ENCODE peak calls at places on chromosomes 5 and 9, in seven cellular contexts. Y, D, M, H, G, X and W are unnamed samples.

GRCh38 chr5:141050622-141051525 is at the start of gene PCDHB1:
- DNase-seq in H (no peak), M (peak; percentile 6), D (no peak), X (no peak), G (no peak), Y (no peak), W (no peak)

GRCh38 chr9:96080364-96080763 is 204.9 kb downstream of the ERCC6L2 start:
- DNase-seq in H (no peak), G (no peak), Y (no peak), D (peak; percentile 17), M (no peak), X (no peak), W (no peak)

GRCh38 chr9:90466481-90466880 is 176.1 kb downstream of the DIRAS2 start:
- DNase-seq in Y (no peak), H (no peak), X (no peak), M (no peak), D (no peak), G (no peak), W (no peak)

GRCh38 chr5:52824827-52825226 is 37.1 kb downstream of the ITGA1 start:
- DNase-seq in M (no peak), G (no peak), Y (no peak), X (no peak), D (no peak), H (no peak), W (no peak)

GRCh38 chr9:32783168-32783891 is at the start of gene TMEM215:
- DNase-seq in G (no peak), Y (peak; percentile 15), M (peak; percentile 13), X (no peak), H (peak; percentile 39), D (no peak), W (peak; percentile 54)

GRCh38 chr9:68979538-68980314 is 34.2 kb downstream of the PRKACG start:
- DNase-seq in M (no peak), H (no peak), X (no peak), D (no peak), Y (no peak), G (no peak), W (no peak)

GRCh38 chr5:68224561-68225187 is 9.1 kb downstream of the PIK3R1 start:
- DNase-seq in Y (no peak), M (no peak), H (no peak), D (peak; percentile 65), X (peak; percentile 78), G (no peak), W (no peak)

GRCh38 chr9:88871669-88872068 is 119.6 kb upstream of the S1PR3 start:
- DNase-seq in X (no peak), M (no peak), G (no peak), H (no peak), D (no peak), Y (no peak), W (peak; percentile 51)

GRCh38 chr5:157172408-157172807 is 6.3 kb upstream of the GARIN3 start:
- DNase-seq in G (no peak), M (no peak), H (no peak), X (no peak), Y (no peak), D (no peak), W (no peak)

GRCh38 chr9:132187006-132187760 is 25.3 kb downstream of the NTNG2 start:
- DNase-seq in M (no peak), H (no peak), G (no peak), X (no peak), D (no peak), Y (no peak), W (peak; percentile 41)

GRCh38 chr9:16572005-16572727 is 298.3 kb downstream of the BNC2 start:
- DNase-seq in D (no peak), X (peak; percentile 12), Y (no peak), G (no peak), H (no peak), M (no peak), W (no peak)

GRCh38 chr9:112249277-112249676 is 74.2 kb upstream of the SUSD1 start:
- DNase-seq in Y (no peak), D (peak; percentile 84), X (peak; percentile 40), H (no peak), M (no peak), G (no peak), W (no peak)

GRCh38 chr9:86749530-86750275 is 197.6 kb downstream of the GAS1 start:
- DNase-seq in D (peak; percentile 35), G (no peak), M (no peak), H (no peak), X (peak; percentile 89), Y (no peak), W (no peak)

GRCh38 chr5:102090770-102091169 is 205.3 kb downstream of the SLCO4C1 start:
- DNase-seq in X (no peak), G (no peak), Y (peak; percentile 1), M (peak; percentile 33), H (no peak), D (peak; percentile 47), W (no peak)

GRCh38 chr9:70987986-70988385 is 133.4 kb downstream of the TRPM3 start:
- DNase-seq in H (no peak), X (peak; percentile 83), M (no peak), D (peak; percentile 19), Y (no peak), G (no peak), W (no peak)

GRCh38 chr5:56737002-56737621 is 78.2 kb upstream of the MAP3K1 start:
- DNase-seq in Y (no peak), G (no peak), D (peak; percentile 60), X (peak; percentile 65), H (no peak), M (no peak), W (no peak)

GRCh38 chr5:111892949-111893348 is 136.0 kb upstream of the NREP start:
- DNase-seq in Y (no peak), X (peak; percentile 69), M (no peak), D (no peak), H (no peak), G (no peak), W (no peak)

GRCh38 chr9:130921923-130922662 is 17.0 kb downstream of the FIBCD1 start:
- DNase-seq in M (no peak), Y (no peak), X (no peak), H (no peak), G (no peak), D (no peak), W (no peak)

GRCh38 chr9:104948277-104948676 is 20.3 kb upstream of the ABCA1 start:
- DNase-seq in H (no peak), D (peak; percentile 58), Y (no peak), M (no peak), X (peak; percentile 26), G (no peak), W (no peak)

GRCh38 chr5:141362719-141363118 is 1.2 kb upstream of the PCDHGA5 start:
- DNase-seq in H (no peak), Y (no peak), G (no peak), M (no peak), D (no peak), X (no peak), W (no peak)

GRCh38 chr5:42720242-42720641 is 36.4 kb upstream of the CCDC152 start:
- DNase-seq in D (no peak), H (no peak), X (no peak), M (no peak), Y (no peak), G (no peak), W (no peak)

GRCh38 chr9:35686222-35687203 is 3.2 kb downstream of the TPM2 start:
- DNase-seq in M (peak; percentile 32), H (no peak), G (no peak), X (peak; percentile 44), Y (no peak), D (no peak), W (no peak)

GRCh38 chr9:95465115-95465514 is 51.7 kb downstream of the PTCH1 start:
- DNase-seq in X (no peak), H (no peak), D (no peak), M (no peak), Y (no peak), G (no peak), W (no peak)

GRCh38 chr5:173707392-173707791 is 90.9 kb upstream of the BOD1 start:
- DNase-seq in H (no peak), Y (no peak), X (peak; percentile 56), M (peak; percentile 24), D (peak; percentile 54), G (no peak), W (peak; percentile 81)

GRCh38 chr5:164233796-164234195 is 728.4 kb downstream of the MAT2B start:
- DNase-seq in X (peak; percentile 0), D (no peak), Y (no peak), M (no peak), G (no peak), H (no peak), W (no peak)

GRCh38 chr9:18060304-18060934 is 413.5 kb upstream of the ADAMTSL1 start:
- DNase-seq in D (peak; percentile 15), H (no peak), X (no peak), G (no peak), M (no peak), Y (no peak), W (no peak)

GRCh38 chr9:89178162-89179120 is at the start of gene SHC3:
- DNase-seq in X (peak; percentile 41), H (no peak), M (peak; percentile 12), Y (peak; percentile 56), G (no peak), D (peak; percentile 32), W (no peak)

GRCh38 chr5:120464627-120465280 is 654 bp downstream of the PRR16 start:
- DNase-seq in H (peak; percentile 49), G (peak; percentile 76), D (peak; percentile 75), M (peak; percentile 9), X (peak; percentile 85), Y (no peak), W (peak; percentile 81)

GRCh38 chr5:113273949-113274348 is 160.8 kb downstream of the TSSK1B start:
- DNase-seq in X (no peak), G (no peak), Y (no peak), H (no peak), M (no peak), D (no peak), W (no peak)

GRCh38 chr5:60703944-60704343 is 4.0 kb upstream of the DEPDC1B start:
- DNase-seq in G (no peak), M (no peak), H (no peak), X (no peak), D (no peak), Y (no peak), W (no peak)

GRCh38 chr9:89204811-89205210 is 26.2 kb upstream of the SHC3 start:
- DNase-seq in M (no peak), G (no peak), X (no peak), H (no peak), Y (no peak), D (no peak), W (no peak)

GRCh38 chr5:98902733-98903132 is 26.1 kb downstream of the CHD1 start:
- DNase-seq in H (no peak), M (no peak), X (peak; percentile 54), Y (no peak), G (no peak), D (peak; percentile 81), W (no peak)